ENCODE peak calls at places on chromosomes 1 and 21, in seven cellular contexts. One of them, this sample, is unnamed.

GRCh38 chr1:41404308-41404755 is 43.1 kb downstream of the FOXO6 start:
- DNase-seq in WTC11: peak
- DNase-seq in HCT116: no peak
- DNase-seq in K562: no peak
- DNase-seq in H1: no peak
- DNase-seq in HepG2: no peak
- DNase-seq in GM12878: no peak
- DNase-seq in this sample: no peak

GRCh38 chr1:84379128-84379527 is 19.2 kb upstream of the DNASE2B start:
- DNase-seq in WTC11: no peak
- DNase-seq in HCT116: no peak
- DNase-seq in K562: no peak
- DNase-seq in H1: no peak
- DNase-seq in HepG2: no peak
- DNase-seq in GM12878: no peak
- DNase-seq in this sample: no peak

GRCh38 chr1:74771913-74772515 is 39.1 kb downstream of the TYW3 start:
- DNase-seq in WTC11: no peak
- DNase-seq in HCT116: peak
- DNase-seq in K562: peak
- DNase-seq in H1: no peak
- DNase-seq in HepG2: peak
- DNase-seq in GM12878: peak
- DNase-seq in this sample: peak

GRCh38 chr1:168408531-168409242 is 128.0 kb downstream of the TBX19 start:
- DNase-seq in WTC11: no peak
- DNase-seq in HCT116: peak
- DNase-seq in K562: peak
- DNase-seq in H1: no peak
- DNase-seq in HepG2: peak
- DNase-seq in GM12878: peak
- DNase-seq in this sample: no peak

GRCh38 chr1:182197555-182197954 is 136.0 kb upstream of the ZNF648 start:
- DNase-seq in WTC11: no peak
- DNase-seq in HCT116: no peak
- DNase-seq in K562: no peak
- DNase-seq in H1: no peak
- DNase-seq in HepG2: no peak
- DNase-seq in GM12878: no peak
- DNase-seq in this sample: no peak

GRCh38 chr21:44952116-44952928 is 12.5 kb downstream of the SLX9 start:
- DNase-seq in WTC11: no peak
- DNase-seq in HCT116: no peak
- DNase-seq in K562: no peak
- DNase-seq in H1: no peak
- DNase-seq in HepG2: no peak
- DNase-seq in GM12878: no peak
- DNase-seq in this sample: no peak

GRCh38 chr1:22745675-22746585 is 35.3 kb downstream of the EPHB2 start:
- DNase-seq in WTC11: no peak
- DNase-seq in HCT116: no peak
- DNase-seq in K562: no peak
- DNase-seq in H1: no peak
- DNase-seq in HepG2: peak
- DNase-seq in GM12878: no peak
- DNase-seq in this sample: no peak

GRCh38 chr1:18410407-18410806 is 70.3 kb upstream of the KLHDC7A start:
- DNase-seq in WTC11: peak
- DNase-seq in HCT116: no peak
- DNase-seq in K562: no peak
- DNase-seq in H1: no peak
- DNase-seq in HepG2: no peak
- DNase-seq in GM12878: no peak
- DNase-seq in this sample: no peak

GRCh38 chr1:66445492-66446181 is 88.3 kb upstream of the SGIP1 start:
- DNase-seq in WTC11: no peak
- DNase-seq in HCT116: no peak
- DNase-seq in K562: no peak
- DNase-seq in H1: no peak
- DNase-seq in HepG2: no peak
- DNase-seq in GM12878: peak
- DNase-seq in this sample: no peak

GRCh38 chr1:150165622-150166612 is 16.2 kb downstream of the PLEKHO1 start:
- DNase-seq in WTC11: peak
- DNase-seq in HCT116: peak
- DNase-seq in K562: peak
- DNase-seq in H1: no peak
- DNase-seq in HepG2: peak
- DNase-seq in GM12878: no peak
- DNase-seq in this sample: peak

GRCh38 chr1:43440358-43440757 is 13.4 kb downstream of the HYI start:
- DNase-seq in WTC11: no peak
- DNase-seq in HCT116: no peak
- DNase-seq in K562: no peak
- DNase-seq in H1: no peak
- DNase-seq in HepG2: no peak
- DNase-seq in GM12878: no peak
- DNase-seq in this sample: no peak

GRCh38 chr1:4745560-4745959 is 91.2 kb downstream of the AJAP1 start:
- DNase-seq in WTC11: no peak
- DNase-seq in HCT116: no peak
- DNase-seq in K562: peak
- DNase-seq in H1: no peak
- DNase-seq in HepG2: no peak
- DNase-seq in GM12878: no peak
- DNase-seq in this sample: no peak

GRCh38 chr1:9909222-9910046 is 635 bp downstream of the CTNNBIP1 start:
- DNase-seq in WTC11: peak
- DNase-seq in HCT116: no peak
- DNase-seq in K562: peak
- DNase-seq in H1: no peak
- DNase-seq in HepG2: no peak
- DNase-seq in GM12878: no peak
- DNase-seq in this sample: no peak

GRCh38 chr1:108643492-108644333 is 17.2 kb downstream of the HENMT1 start:
- DNase-seq in WTC11: no peak
- DNase-seq in HCT116: peak
- DNase-seq in K562: peak
- DNase-seq in H1: no peak
- DNase-seq in HepG2: peak
- DNase-seq in GM12878: peak
- DNase-seq in this sample: peak

GRCh38 chr21:33168886-33169285 is 60.9 kb upstream of the IFNAR2 start:
- DNase-seq in WTC11: no peak
- DNase-seq in HCT116: no peak
- DNase-seq in K562: no peak
- DNase-seq in H1: no peak
- DNase-seq in HepG2: no peak
- DNase-seq in GM12878: no peak
- DNase-seq in this sample: no peak

GRCh38 chr1:224769987-224770693 is 154.0 kb downstream of the CNIH3 start:
- DNase-seq in WTC11: no peak
- DNase-seq in HCT116: no peak
- DNase-seq in K562: no peak
- DNase-seq in H1: no peak
- DNase-seq in HepG2: peak
- DNase-seq in GM12878: no peak
- DNase-seq in this sample: no peak

GRCh38 chr1:205226868-205227583 is 720 bp upstream of the TMCC2 start:
- DNase-seq in WTC11: no peak
- DNase-seq in HCT116: peak
- DNase-seq in K562: peak
- DNase-seq in H1: no peak
- DNase-seq in HepG2: peak
- DNase-seq in GM12878: no peak
- DNase-seq in this sample: no peak

GRCh38 chr1:182143825-182144661 is 82.5 kb upstream of the ZNF648 start:
- DNase-seq in WTC11: peak
- DNase-seq in HCT116: no peak
- DNase-seq in K562: no peak
- DNase-seq in H1: no peak
- DNase-seq in HepG2: no peak
- DNase-seq in GM12878: no peak
- DNase-seq in this sample: no peak

GRCh38 chr1:234907585-234908457 is 220.8 kb downstream of the TOMM20 start:
- DNase-seq in WTC11: no peak
- DNase-seq in HCT116: no peak
- DNase-seq in K562: no peak
- DNase-seq in H1: no peak
- DNase-seq in HepG2: peak
- DNase-seq in GM12878: no peak
- DNase-seq in this sample: no peak

GRCh38 chr1:45557422-45557944 is 6.9 kb downstream of the AKR1A1 start:
- DNase-seq in WTC11: no peak
- DNase-seq in HCT116: no peak
- DNase-seq in K562: peak
- DNase-seq in H1: no peak
- DNase-seq in HepG2: no peak
- DNase-seq in GM12878: no peak
- DNase-seq in this sample: no peak

GRCh38 chr1:24742090-24742938 is 2.9 kb upstream of the CLIC4 start:
- DNase-seq in WTC11: peak
- DNase-seq in HCT116: no peak
- DNase-seq in K562: peak
- DNase-seq in H1: peak
- DNase-seq in HepG2: peak
- DNase-seq in GM12878: no peak
- DNase-seq in this sample: no peak

GRCh38 chr1:38005195-38006007 is at the start of gene FHL3:
- DNase-seq in WTC11: peak
- DNase-seq in HCT116: no peak
- DNase-seq in K562: peak
- DNase-seq in H1: no peak
- DNase-seq in HepG2: peak
- DNase-seq in GM12878: no peak
- DNase-seq in this sample: peak
- TF ChIP-seq SP1 in WTC11: peak
- TF ChIP-seq SP1 in HCT116: no peak
- TF ChIP-seq SP1 in K562: no peak
- TF ChIP-seq SP1 in H1: no peak
- TF ChIP-seq SP1 in HepG2: no peak
- TF ChIP-seq SP1 in GM12878: no peak
- TF ChIP-seq SP1 in this sample: no peak

DNA sequence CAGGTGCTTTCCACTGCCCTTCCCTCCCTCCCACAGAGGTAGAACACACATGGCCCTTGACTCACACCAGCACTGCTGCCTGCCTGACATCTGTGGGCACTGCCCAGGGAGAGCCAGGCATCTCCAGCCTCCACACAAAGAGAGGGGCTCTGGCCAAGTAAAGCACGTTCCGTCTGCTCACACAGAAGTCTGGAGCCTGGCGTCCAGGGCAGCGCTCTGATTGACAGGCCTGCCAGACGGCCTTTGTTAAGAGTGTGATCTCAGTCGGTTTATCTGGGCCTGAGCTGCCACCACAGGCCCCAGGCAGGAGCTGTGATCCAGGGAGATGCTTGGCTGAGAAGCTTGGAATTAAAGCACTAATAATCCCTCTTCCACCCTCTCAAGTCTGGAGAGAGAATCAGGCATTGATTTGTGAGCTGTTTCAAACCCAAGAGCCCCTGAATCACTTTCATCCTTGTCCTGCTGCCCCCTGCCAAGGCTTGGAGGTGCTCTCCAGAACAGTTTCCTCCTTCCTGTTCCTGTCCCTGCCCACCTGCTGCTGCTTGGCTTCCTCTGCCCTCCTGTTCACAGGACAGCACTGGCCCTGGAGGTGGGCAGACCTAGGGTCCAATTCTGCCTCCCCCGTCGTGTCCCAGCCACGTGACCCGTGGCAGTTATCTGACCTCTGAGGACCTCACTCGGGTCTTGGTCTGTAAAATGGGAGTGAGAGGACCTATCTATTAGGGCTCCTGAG is 3.7 kb downstream of the DMRTB1 start:
- DNase-seq in WTC11: no peak
- DNase-seq in HCT116: no peak
- DNase-seq in K562: no peak
- DNase-seq in H1: no peak
- DNase-seq in HepG2: no peak
- DNase-seq in GM12878: no peak
- DNase-seq in this sample: no peak
- TF ChIP-seq SP1 in WTC11: no peak
- TF ChIP-seq SP1 in HCT116: no peak
- TF ChIP-seq SP1 in K562: no peak
- TF ChIP-seq SP1 in H1: no peak
- TF ChIP-seq SP1 in HepG2: no peak
- TF ChIP-seq SP1 in GM12878: no peak
- TF ChIP-seq SP1 in this sample: no peak

DNA sequence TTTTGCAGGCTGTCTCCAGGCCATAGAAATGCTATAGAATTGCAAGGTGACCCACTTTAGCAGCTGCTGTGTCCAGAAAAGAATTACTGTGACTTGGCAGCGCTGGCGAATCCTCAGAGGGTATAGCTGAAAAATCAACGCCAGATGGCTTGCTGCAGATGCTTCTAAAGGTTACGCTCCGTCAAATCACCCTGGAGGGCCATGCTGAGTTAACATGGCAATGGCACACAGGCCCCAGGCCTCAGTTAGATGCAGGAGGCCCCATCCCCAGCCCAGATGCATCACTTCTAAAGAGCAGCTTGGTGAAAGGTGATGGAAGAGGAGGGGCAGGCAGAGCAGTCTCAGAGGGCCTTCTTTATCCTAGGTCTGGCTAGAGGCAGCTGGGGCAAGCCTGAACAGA is 18.0 kb downstream of the KIAA1614 start:
- DNase-seq in WTC11: no peak
- DNase-seq in HCT116: no peak
- DNase-seq in K562: no peak
- DNase-seq in H1: no peak
- DNase-seq in HepG2: no peak
- DNase-seq in GM12878: no peak
- DNase-seq in this sample: no peak
- TF ChIP-seq SP1 in WTC11: no peak
- TF ChIP-seq SP1 in HCT116: no peak
- TF ChIP-seq SP1 in K562: no peak
- TF ChIP-seq SP1 in H1: no peak
- TF ChIP-seq SP1 in HepG2: no peak
- TF ChIP-seq SP1 in GM12878: no peak
- TF ChIP-seq SP1 in this sample: no peak

GRCh38 chr1:2346691-2347408 is 44.5 kb downstream of the MORN1 start:
- DNase-seq in WTC11: peak
- DNase-seq in HCT116: no peak
- DNase-seq in K562: no peak
- DNase-seq in H1: no peak
- DNase-seq in HepG2: no peak
- DNase-seq in GM12878: no peak
- DNase-seq in this sample: no peak

GRCh38 chr1:2347409-2347785 is 44.0 kb downstream of the MORN1 start:
- DNase-seq in WTC11: no peak
- DNase-seq in HCT116: no peak
- DNase-seq in K562: no peak
- DNase-seq in H1: no peak
- DNase-seq in HepG2: no peak
- DNase-seq in GM12878: no peak
- DNase-seq in this sample: no peak

GRCh38 chr1:2344744-2345296 is 46.5 kb downstream of the MORN1 start:
- DNase-seq in WTC11: no peak
- DNase-seq in HCT116: no peak
- DNase-seq in K562: no peak
- DNase-seq in H1: no peak
- DNase-seq in HepG2: no peak
- DNase-seq in GM12878: no peak
- DNase-seq in this sample: no peak

GRCh38 chr1:2344121-2344681 is 47.2 kb downstream of the MORN1 start:
- DNase-seq in WTC11: no peak
- DNase-seq in HCT116: no peak
- DNase-seq in K562: no peak
- DNase-seq in H1: no peak
- DNase-seq in HepG2: no peak
- DNase-seq in GM12878: no peak
- DNase-seq in this sample: no peak

GRCh38 chr1:2345297-2346075 is 45.9 kb downstream of the MORN1 start:
- DNase-seq in WTC11: no peak
- DNase-seq in HCT116: no peak
- DNase-seq in K562: peak
- DNase-seq in H1: no peak
- DNase-seq in HepG2: no peak
- DNase-seq in GM12878: no peak
- DNase-seq in this sample: no peak
- TF ChIP-seq SP1 in WTC11: no peak
- TF ChIP-seq SP1 in HCT116: no peak
- TF ChIP-seq SP1 in K562: no peak
- TF ChIP-seq SP1 in H1: no peak
- TF ChIP-seq SP1 in HepG2: no peak
- TF ChIP-seq SP1 in GM12878: no peak
- TF ChIP-seq SP1 in this sample: no peak

This sample was measured in HEK293T.